ENCODE peak calls at places on chromosomes 5 and 9, in seven cellular contexts. One of them, this sample, is unnamed.

GRCh38 chr9:38060688-38061087 is 8.3 kb downstream of the SHB start:
- DNase-seq in WTC11: no peak
- DNase-seq in A673: no peak
- DNase-seq in A549: no peak
- DNase-seq in lower leg skin: no peak
- DNase-seq in thoracic aorta: no peak
- DNase-seq in AG10803: no peak
- DNase-seq in this sample: no peak

GRCh38 chr5:180090769-180091546 is 19.4 kb upstream of the RNF130 start:
- DNase-seq in WTC11: peak; percentile 67
- DNase-seq in A673: peak; percentile 43
- DNase-seq in A549: no peak
- DNase-seq in lower leg skin: no peak
- DNase-seq in thoracic aorta: no peak
- DNase-seq in AG10803: peak; percentile 29
- DNase-seq in this sample: no peak

GRCh38 chr9:93115486-93115885 is 18.6 kb downstream of the NINJ1 start:
- DNase-seq in WTC11: no peak
- DNase-seq in A673: no peak
- DNase-seq in A549: no peak
- DNase-seq in lower leg skin: no peak
- DNase-seq in thoracic aorta: no peak
- DNase-seq in AG10803: no peak
- DNase-seq in this sample: no peak

GRCh38 chr5:102595332-102595731 is 96.5 kb upstream of the SLCO6A1 start:
- DNase-seq in WTC11: no peak
- DNase-seq in A673: no peak
- DNase-seq in A549: no peak
- DNase-seq in lower leg skin: no peak
- DNase-seq in thoracic aorta: no peak
- DNase-seq in AG10803: no peak
- DNase-seq in this sample: no peak

GRCh38 chr9:18999173-18999785 is 33.7 kb downstream of the SAXO1 start:
- DNase-seq in WTC11: no peak
- DNase-seq in A673: no peak
- DNase-seq in A549: no peak
- DNase-seq in lower leg skin: no peak
- DNase-seq in thoracic aorta: no peak
- DNase-seq in AG10803: no peak
- DNase-seq in this sample: no peak

GRCh38 chr5:172140866-172141265 is 47.2 kb downstream of the STK10 start:
- DNase-seq in WTC11: no peak
- DNase-seq in A673: no peak
- DNase-seq in A549: no peak
- DNase-seq in lower leg skin: no peak
- DNase-seq in thoracic aorta: no peak
- DNase-seq in AG10803: no peak
- DNase-seq in this sample: no peak

GRCh38 chr9:105401651-105402050 is 46.2 kb upstream of the FSD1L start:
- DNase-seq in WTC11: no peak
- DNase-seq in A673: peak; percentile 22
- DNase-seq in A549: no peak
- DNase-seq in lower leg skin: no peak
- DNase-seq in thoracic aorta: no peak
- DNase-seq in AG10803: peak; percentile 48
- DNase-seq in this sample: no peak

GRCh38 chr9:131826053-131826452 is 86.2 kb upstream of the RAPGEF1 start:
- DNase-seq in WTC11: no peak
- DNase-seq in A673: no peak
- DNase-seq in A549: no peak
- DNase-seq in lower leg skin: no peak
- DNase-seq in thoracic aorta: no peak
- DNase-seq in AG10803: no peak
- DNase-seq in this sample: no peak

GRCh38 chr9:27535701-27536118 is 6.1 kb upstream of the MOB3B start:
- DNase-seq in WTC11: peak; percentile 57
- DNase-seq in A673: no peak
- DNase-seq in A549: no peak
- DNase-seq in lower leg skin: no peak
- DNase-seq in thoracic aorta: no peak
- DNase-seq in AG10803: no peak
- DNase-seq in this sample: no peak

DNA sequence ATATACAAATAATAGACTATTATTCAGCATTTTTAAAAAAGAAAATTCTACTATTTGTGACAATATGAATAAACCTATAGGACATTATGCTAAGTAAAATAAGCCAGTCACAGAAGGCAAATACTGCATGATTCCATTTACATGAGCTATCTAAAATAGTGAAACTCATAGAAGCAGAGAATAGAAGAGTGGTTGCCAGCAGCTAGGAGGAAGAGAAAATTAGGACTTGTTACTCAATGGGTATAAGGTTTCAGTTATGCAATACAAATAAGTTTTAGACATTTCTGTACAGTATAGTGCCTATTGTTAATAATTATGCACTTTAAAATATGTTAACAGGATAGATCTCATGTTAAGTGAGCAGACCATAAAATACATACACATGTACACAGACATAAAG is 73.8 kb upstream of the SPINK5 start:
- DNase-seq in WTC11: no peak
- DNase-seq in A673: no peak
- DNase-seq in A549: no peak
- DNase-seq in lower leg skin: no peak
- DNase-seq in thoracic aorta: no peak
- DNase-seq in AG10803: no peak
- DNase-seq in this sample: no peak
- TF ChIP-seq CTCF in WTC11: no peak
- TF ChIP-seq CTCF in A673: no peak
- TF ChIP-seq CTCF in A549: no peak
- TF ChIP-seq CTCF in lower leg skin: no peak
- TF ChIP-seq CTCF in thoracic aorta: no peak
- TF ChIP-seq CTCF in AG10803: no peak
- TF ChIP-seq CTCF in this sample: no peak

GRCh38 chr9:101516655-101517054 is 17.0 kb upstream of the RNF20 start:
- DNase-seq in WTC11: no peak
- DNase-seq in A673: no peak
- DNase-seq in A549: no peak
- DNase-seq in lower leg skin: no peak
- DNase-seq in thoracic aorta: no peak
- DNase-seq in AG10803: no peak
- DNase-seq in this sample: no peak
- TF ChIP-seq CTCF in WTC11: no peak
- TF ChIP-seq CTCF in A673: no peak
- TF ChIP-seq CTCF in A549: no peak
- TF ChIP-seq CTCF in lower leg skin: no peak
- TF ChIP-seq CTCF in thoracic aorta: no peak
- TF ChIP-seq CTCF in AG10803: no peak
- TF ChIP-seq CTCF in this sample: no peak

DNA sequence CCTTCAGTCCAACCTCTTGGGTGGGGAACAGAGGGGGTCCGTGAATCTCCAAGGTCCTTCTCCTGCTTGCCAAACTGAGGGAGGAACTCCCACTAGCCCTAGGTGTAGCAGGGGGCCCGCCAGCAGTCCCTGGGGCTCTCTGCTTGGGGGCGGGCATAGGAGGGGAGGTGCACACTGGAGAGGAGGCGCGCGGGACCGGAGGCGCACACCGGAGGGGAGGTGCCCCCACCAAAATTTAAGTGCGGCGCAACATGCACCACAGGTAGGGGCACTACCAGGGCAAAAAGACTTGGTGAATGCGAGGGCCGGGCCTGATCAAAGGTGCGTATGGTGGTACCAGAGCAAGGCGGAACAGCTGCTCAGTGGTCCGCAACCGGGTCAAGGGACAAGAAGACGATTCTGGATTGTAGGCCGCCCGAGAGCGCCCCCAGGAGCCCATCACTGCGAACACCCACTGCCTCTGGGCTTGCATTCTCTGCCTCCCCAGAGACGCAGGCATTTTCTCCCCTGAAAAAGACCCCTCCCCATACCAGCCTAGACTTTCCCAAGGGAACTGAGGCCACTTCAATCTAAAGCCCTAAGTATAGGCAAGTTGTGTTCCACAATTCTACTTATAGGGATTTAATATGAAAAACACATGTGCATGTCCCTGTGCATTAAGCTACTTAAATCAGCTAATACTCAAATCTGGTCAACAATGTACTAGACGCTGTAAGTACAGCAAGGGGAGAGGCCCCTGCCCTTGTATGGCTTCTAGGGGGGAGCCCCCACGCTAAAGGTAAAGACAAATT is 50.6 kb downstream of the TGFBI start:
- DNase-seq in WTC11: peak; percentile 73
- DNase-seq in A673: no peak
- DNase-seq in A549: no peak
- DNase-seq in lower leg skin: no peak
- DNase-seq in thoracic aorta: no peak
- DNase-seq in AG10803: no peak
- DNase-seq in this sample: no peak
- TF ChIP-seq CTCF in WTC11: peak; percentile 21
- TF ChIP-seq CTCF in A673: no peak
- TF ChIP-seq CTCF in A549: no peak
- TF ChIP-seq CTCF in lower leg skin: no peak
- TF ChIP-seq CTCF in thoracic aorta: no peak
- TF ChIP-seq CTCF in AG10803: no peak
- TF ChIP-seq CTCF in this sample: no peak

GRCh38 chr5:82265052-82265451 is 13.1 kb downstream of the RPS23 start:
- DNase-seq in WTC11: no peak
- DNase-seq in A673: no peak
- DNase-seq in A549: no peak
- DNase-seq in lower leg skin: no peak
- DNase-seq in thoracic aorta: no peak
- DNase-seq in AG10803: peak; percentile 54
- DNase-seq in this sample: no peak
- TF ChIP-seq CTCF in WTC11: no peak
- TF ChIP-seq CTCF in A673: no peak
- TF ChIP-seq CTCF in A549: no peak
- TF ChIP-seq CTCF in lower leg skin: no peak
- TF ChIP-seq CTCF in thoracic aorta: no peak
- TF ChIP-seq CTCF in AG10803: no peak
- TF ChIP-seq CTCF in this sample: no peak

GRCh38 chr5:73297430-73297829 is 124.4 kb downstream of the TMEM174 start:
- DNase-seq in WTC11: no peak
- DNase-seq in A673: no peak
- DNase-seq in A549: no peak
- DNase-seq in lower leg skin: no peak
- DNase-seq in thoracic aorta: no peak
- DNase-seq in AG10803: no peak
- DNase-seq in this sample: no peak
- TF ChIP-seq CTCF in WTC11: no peak
- TF ChIP-seq CTCF in A673: no peak
- TF ChIP-seq CTCF in A549: no peak
- TF ChIP-seq CTCF in lower leg skin: no peak
- TF ChIP-seq CTCF in thoracic aorta: no peak
- TF ChIP-seq CTCF in AG10803: no peak
- TF ChIP-seq CTCF in this sample: no peak

This sample was measured in glutamatergic neuron.